ENCODE peak calls at places on chromosomes 1 and 21, in ten cellular contexts. V, Z, N, C, B, S, M, L, F and O are unnamed samples.
A peak's percentile ranks its signal among the peaks of the same experiment; 100 is the strongest.

GRCh38 chr1:84163123-84164038 is 19.3 kb downstream of the PRKACB start:
- DNase-seq in Z (no peak), N (no peak), C (no peak), V (no peak), B (no peak), L (no peak), F (no peak), S (no peak), M (no peak), O (no peak)

GRCh38 chr1:202805886-202806511 is 2.2 kb downstream of the KDM5B start:
- DNase-seq in V (no peak), C (no peak), S (peak; percentile 28), L (no peak), Z (no peak), M (no peak), B (no peak), N (no peak), F (no peak), O (no peak)

GRCh38 chr1:66929289-66929688 is 4.5 kb downstream of the MIER1 start:
- DNase-seq in V (no peak), B (no peak), F (no peak), S (no peak), M (no peak), C (no peak), Z (no peak), N (no peak), L (no peak), O (no peak)

GRCh38 chr1:198541737-198542136 is 1.3 kb upstream of the ATP6V1G3 start:
- DNase-seq in F (no peak), M (no peak), N (no peak), B (no peak), C (no peak), Z (no peak), V (no peak), S (no peak), L (no peak), O (no peak)

GRCh38 chr1:209323743-209324142 is 259.8 kb upstream of the CAMK1G start:
- DNase-seq in S (peak; percentile 73), L (no peak), M (no peak), Z (no peak), N (no peak), F (no peak), V (no peak), C (no peak), B (no peak), O (no peak)

GRCh38 chr1:89987170-89987819 is 7.6 kb upstream of the ZNF326 start:
- DNase-seq in V (no peak), B (no peak), N (no peak), S (peak; percentile 66), M (peak; percentile 83), L (no peak), C (no peak), Z (peak; percentile 84), F (no peak), O (peak; percentile 76)

GRCh38 chr1:177927021-177927596 is 42.7 kb downstream of the SEC16B start:
- DNase-seq in V (no peak), Z (no peak), L (no peak), B (no peak), F (no peak), N (no peak), M (no peak), C (no peak), S (peak; percentile 77), O (no peak)

GRCh38 chr1:103120981-103121380 is 12.7 kb upstream of the COL11A1 start:
- DNase-seq in L (no peak), B (no peak), N (no peak), C (no peak), M (no peak), F (no peak), Z (no peak), S (no peak), V (no peak), O (no peak)

GRCh38 chr1:18139198-18139981 is 31.8 kb downstream of the IGSF21 start:
- DNase-seq in B (no peak), S (no peak), M (no peak), Z (no peak), C (no peak), F (no peak), N (no peak), V (no peak), L (no peak), O (no peak)

GRCh38 chr1:19260211-19261138 is 8.9 kb downstream of the MRTO4 start:
- DNase-seq in B (no peak), L (peak; percentile 40), F (no peak), M (no peak), V (peak; percentile 69), Z (no peak), N (no peak), C (no peak), S (no peak), O (peak; percentile 58)

GRCh38 chr1:62040973-62041372 is 153.7 kb upstream of the L1TD1 start:
- DNase-seq in S (no peak), L (no peak), Z (no peak), B (no peak), F (no peak), M (no peak), V (no peak), C (no peak), N (no peak), O (no peak)

GRCh38 chr1:205994342-205994741 is 8.9 kb downstream of the RAB7B start:
- DNase-seq in F (no peak), L (no peak), M (no peak), B (no peak), C (no peak), Z (no peak), N (no peak), V (no peak), S (no peak), O (no peak)

GRCh38 chr1:54768093-54768492 is 3.8 kb upstream of the PARS2 start:
- DNase-seq in F (no peak), C (no peak), L (no peak), M (no peak), N (no peak), Z (peak; percentile 41), S (peak; percentile 9), B (no peak), V (no peak), O (no peak)

GRCh38 chr1:90838720-90839119 is 121.6 kb upstream of the BARHL2 start:
- DNase-seq in M (no peak), N (no peak), B (no peak), L (no peak), V (no peak), Z (no peak), C (no peak), S (no peak), F (no peak), O (no peak)

GRCh38 chr1:31383967-31384366 is 11.1 kb upstream of the FABP3 start:
- DNase-seq in N (no peak), B (no peak), C (no peak), L (no peak), M (no peak), S (no peak), V (no peak), Z (no peak), F (no peak), O (no peak)

GRCh38 chr1:156295391-156295947 is at the start of gene GLMP:
- DNase-seq in C (peak; percentile 77), Z (peak; percentile 45), S (peak; percentile 36), N (peak; percentile 78), F (peak; percentile 65), M (peak; percentile 74), V (peak; percentile 82), B (peak; percentile 71), L (peak; percentile 84), O (peak; percentile 80)

DNA sequence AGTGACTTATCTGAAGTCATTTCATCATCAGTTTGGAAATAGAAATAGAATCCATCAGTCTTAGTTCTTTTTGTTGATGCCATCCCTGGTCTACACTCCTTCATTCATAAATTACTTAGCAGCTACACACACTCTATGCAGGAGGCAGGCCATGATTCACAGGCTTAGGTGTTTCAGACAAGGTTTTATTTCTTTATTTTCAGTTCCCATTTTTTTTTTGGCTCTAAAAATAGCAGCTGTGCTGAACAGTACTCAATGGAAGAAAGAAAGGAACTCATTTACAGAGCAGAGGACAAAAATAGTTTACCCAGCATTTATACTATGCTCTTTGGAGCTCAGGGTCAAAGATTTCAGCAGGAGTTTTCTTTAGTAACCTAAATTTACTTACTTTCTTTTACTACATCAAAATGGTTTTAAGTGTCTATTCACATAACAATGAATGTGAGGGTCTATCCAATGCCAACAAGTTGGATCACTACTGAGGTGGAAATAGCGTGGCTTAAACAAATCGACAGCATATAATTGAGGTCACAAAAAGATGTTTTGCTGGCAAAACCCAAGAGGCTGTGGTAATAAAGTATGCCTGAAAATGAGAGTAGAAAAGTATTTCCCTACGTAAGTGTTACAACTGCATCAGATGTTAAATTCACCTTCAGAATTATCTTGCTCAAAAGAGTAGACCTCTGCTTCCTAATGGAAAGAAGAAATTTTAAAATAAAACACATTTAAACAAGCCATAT is 7.7 kb downstream of the KRTAP19-8 start:
- DNase-seq in C (no peak), L (no peak), M (no peak), F (no peak), N (no peak), S (no peak), V (no peak), Z (no peak), B (no peak), O (no peak)
- H3K4me1 ChIP-seq in C (no peaks in the 10 kb centered on the region), L (no peaks in the 10 kb centered on the region), M (peaks cover 5% of the 10 kb centered on the region), F (no peaks in the 10 kb centered on the region), N (no peaks in the 10 kb centered on the region), S (no peaks in the 10 kb centered on the region), V (no peaks in the 10 kb centered on the region), Z (no peaks in the 10 kb centered on the region), B (no peaks in the 10 kb centered on the region), O (no peaks in the 10 kb centered on the region)

GRCh38 chr21:44049606-44050005 is 37.5 kb downstream of the TRAPPC10 start:
- DNase-seq in Z (no peak), F (no peak), M (no peak), L (no peak), C (no peak), B (no peak), V (no peak), S (no peak), N (no peak), O (no peak)
- H3K27ac ChIP-seq in Z (no peak overlapping the region), F (no peak overlapping the region), M (no peak overlapping the region), L (no peak overlapping the region), C (no peak overlapping the region), B (no peak overlapping the region), V (no peak overlapping the region), S (no peak overlapping the region), N (no peak overlapping the region), O (no peak overlapping the region)

DNA sequence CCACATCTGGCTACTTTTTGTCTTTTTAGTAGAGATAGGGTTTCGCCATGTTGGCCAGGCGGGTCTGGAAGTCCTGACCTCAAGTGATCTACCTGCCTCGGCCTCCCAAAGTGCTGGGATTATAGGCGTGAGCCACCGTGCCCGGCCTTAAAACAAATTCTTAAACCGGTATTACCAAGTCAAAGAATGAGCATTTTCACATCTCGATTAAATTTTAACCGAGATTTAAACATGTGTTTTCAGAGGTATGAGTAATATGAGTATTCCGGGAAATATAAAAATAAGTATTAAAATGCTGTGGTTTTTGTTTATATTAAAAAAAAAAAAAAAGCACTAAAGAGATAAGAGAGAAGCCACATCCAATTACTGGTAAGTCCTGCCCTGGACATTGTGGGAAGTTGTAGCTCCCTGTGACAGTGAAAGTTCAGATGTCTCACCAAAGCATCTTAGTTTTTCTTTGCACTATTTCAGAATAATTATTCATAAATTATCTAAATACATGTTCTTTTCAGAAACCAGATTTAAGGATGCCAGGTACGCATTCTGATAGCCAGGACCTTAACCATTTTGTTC is 24.9 kb downstream of the ZNF281 start:
- DNase-seq in L (no peak), N (no peak), C (no peak), B (no peak), M (no peak), Z (no peak), V (no peak), F (no peak), S (no peak), O (no peak)
- H3K4me1 ChIP-seq in L (no peaks in the 10 kb centered on the region), N (no peaks in the 10 kb centered on the region), C (no peaks in the 10 kb centered on the region), B (no peaks in the 10 kb centered on the region), M (peaks cover 5% of the 10 kb centered on the region), Z (no peaks in the 10 kb centered on the region), V (no peaks in the 10 kb centered on the region), F (no peaks in the 10 kb centered on the region), S (peaks cover 26% of the 10 kb centered on the region), O (no peaks in the 10 kb centered on the region)

GRCh38 chr1:216902669-216903388 is 179.6 kb upstream of the ESRRG start:
- DNase-seq in C (no peak), Z (no peak), S (peak; percentile 98), N (no peak), L (no peak), V (no peak), F (no peak), B (no peak), M (no peak), O (no peak)
- H3K27ac ChIP-seq in C (no peak overlapping the region), Z (no peak overlapping the region), S (peak overlapping the region; percentile 98), N (no peak overlapping the region), L (no peak overlapping the region), V (no peak overlapping the region), F (no peak overlapping the region), B (no peak overlapping the region), M (peak overlapping the region; percentile 41), O (no peak overlapping the region)